ENCODE peak calls at places on chromosomes 5 and 9, in five cellular contexts. K, Z, S, N and U are unnamed samples.

GRCh38 chr5:3333836-3334235 is 261.8 kb upstream of the IRX1 start:
- DNase-seq in K (peak; percentile 46), Z (no peak), S (no peak), N (no peak), U (no peak)

GRCh38 chr5:149500922-149501582 is 50.2 kb downstream of the CSNK1A1 start:
- DNase-seq in K (no peak), Z (peak; percentile 74), S (no peak), N (no peak), U (peak; percentile 83)

GRCh38 chr9:109913461-109913810 is 133.4 kb downstream of the PALM2AKAP2 start:
- DNase-seq in K (no peak), Z (no peak), S (no peak), N (no peak), U (no peak)

GRCh38 chr9:36401179-36401740 is 1.2 kb upstream of the RNF38 start:
- DNase-seq in K (no peak), Z (peak; percentile 78), S (peak; percentile 94), N (no peak), U (peak; percentile 29)

GRCh38 chr5:177357459-177358332 is at the start of gene RGS14:
- DNase-seq in K (no peak), Z (no peak), S (peak; percentile 93), N (no peak), U (no peak)

GRCh38 chr9:13705913-13706312 is 426.4 kb upstream of the MPDZ start:
- DNase-seq in K (no peak), Z (peak; percentile 7), S (no peak), N (no peak), U (no peak)

GRCh38 chr5:112799661-112800060 is 61.4 kb upstream of the SRP19 start:
- DNase-seq in K (no peak), Z (no peak), S (no peak), N (no peak), U (no peak)

GRCh38 chr5:43190755-43191603 is 1.0 kb upstream of the NIM1K start:
- DNase-seq in K (no peak), Z (peak; percentile 32), S (peak; percentile 18), N (no peak), U (peak; percentile 12)

GRCh38 chr5:88480245-88480644 is 211.6 kb upstream of the TMEM161B start:
- DNase-seq in K (no peak), Z (no peak), S (no peak), N (no peak), U (no peak)

GRCh38 chr9:96245399-96245798 is 56.6 kb downstream of the HSD17B3 start:
- DNase-seq in K (no peak), Z (no peak), S (no peak), N (peak; percentile 72), U (no peak)
- TF ChIP-seq CTCF in K (no peak), Z (no peak), S (no peak), N (peak; percentile 64), U (no peak)

DNA sequence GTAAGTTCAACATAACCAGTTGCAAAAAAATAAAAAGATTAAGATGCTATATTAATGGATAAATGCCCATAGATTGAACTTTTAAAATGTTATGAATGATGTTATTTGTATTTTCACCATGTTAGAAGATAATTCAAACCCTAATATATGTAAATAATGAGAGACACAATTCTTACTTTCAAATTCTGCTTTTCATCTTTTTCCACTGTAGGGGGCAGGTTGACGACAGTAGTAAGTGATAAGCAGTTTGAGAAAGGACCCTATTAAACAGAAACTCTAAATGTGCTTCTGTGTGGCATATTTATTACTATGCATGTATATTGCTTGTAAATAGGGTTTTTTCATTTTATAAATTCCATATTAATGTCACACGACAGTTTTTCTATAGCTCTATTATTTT is 591.1 kb downstream of the SEMA5A start:
- DNase-seq in K (no peak), Z (no peak), S (no peak), N (no peak), U (no peak)
- TF ChIP-seq CTCF in K (no peak), Z (peak; percentile 16), S (no peak), N (peak; percentile 52), U (no peak)

GRCh38 chr9:8604201-8604600 is 804.6 kb upstream of the DMAC1 start:
- DNase-seq in K (no peak), Z (no peak), S (no peak), N (no peak), U (no peak)
- TF ChIP-seq CTCF in K (no peak), Z (no peak), S (no peak), N (no peak), U (no peak)

GRCh38 chr9:87887151-87887505 is 4.5 kb downstream of the SPATA31E1 start:
- DNase-seq in K (no peak), Z (no peak), S (no peak), N (no peak), U (no peak)
- TF ChIP-seq CTCF in K (no peak), Z (no peak), S (no peak), N (no peak), U (no peak)

DNA sequence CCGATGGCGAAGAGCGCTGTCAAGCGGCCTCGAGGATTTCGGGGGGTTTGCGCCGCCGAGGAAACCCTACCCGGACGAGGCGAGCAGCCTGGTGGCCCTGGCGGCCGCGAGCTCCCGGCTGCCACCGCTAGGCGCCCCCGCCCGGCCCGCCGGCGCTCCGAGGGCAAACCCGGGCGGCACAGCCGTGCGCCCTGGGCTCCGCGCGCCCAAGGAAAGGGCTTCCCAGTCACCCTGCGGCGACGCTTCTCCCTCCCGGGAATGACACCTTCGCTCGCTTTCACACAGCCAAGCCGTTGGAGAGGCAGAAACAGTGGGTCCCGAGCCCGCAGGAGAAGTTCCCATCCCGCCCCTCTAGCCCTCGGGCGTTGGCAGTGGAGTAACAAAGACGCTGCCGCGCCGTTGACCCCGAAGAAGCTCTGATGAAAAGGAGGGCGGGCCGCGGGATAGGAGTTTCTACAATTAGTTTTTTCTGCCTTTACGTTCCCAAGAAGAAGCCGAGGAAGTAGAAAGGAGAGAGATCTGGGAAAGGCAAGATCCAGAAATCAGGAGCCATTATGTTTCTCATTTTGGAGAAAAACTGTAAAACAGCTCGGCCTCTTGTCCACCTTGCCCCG is 126.1 kb downstream of the TMEM174 start:
- DNase-seq in K (no peak), Z (no peak), S (peak; percentile 51), N (peak; percentile 87), U (no peak)
- TF ChIP-seq CTCF in K (no peak), Z (no peak), S (no peak), N (peak; percentile 75), U (peak; percentile 13)

DNA sequence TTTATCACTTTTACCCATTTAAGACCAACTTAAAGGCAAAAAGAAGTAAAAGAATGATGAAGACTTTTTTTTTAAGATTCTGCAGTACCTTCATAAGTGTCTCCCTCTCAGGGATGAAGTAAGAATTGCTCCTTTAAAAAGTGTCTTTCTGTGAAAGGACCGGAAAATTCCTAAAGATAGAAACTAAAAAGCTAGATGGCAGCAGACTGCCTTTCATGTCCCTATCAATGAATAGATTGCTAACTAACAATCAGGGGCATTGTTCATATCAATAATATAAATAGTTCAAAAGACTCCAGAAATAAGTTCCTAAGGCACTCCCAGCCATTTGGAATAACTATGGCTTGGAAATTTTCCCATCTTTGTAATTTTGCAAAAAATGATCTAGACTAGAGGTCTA is 558.0 kb downstream of the PDE4D start:
- DNase-seq in K (no peak), Z (no peak), S (no peak), N (no peak), U (no peak)
- TF ChIP-seq CTCF in K (no peak), Z (peak; percentile 12), S (no peak), N (no peak), U (no peak)

GRCh38 chr9:74783408-74783807 is 104.3 kb downstream of the TRPM6 start:
- DNase-seq in K (no peak), Z (peak; percentile 87), S (no peak), N (no peak), U (no peak)
- TF ChIP-seq CTCF in K (no peak), Z (no peak), S (no peak), N (no peak), U (no peak)